ENCODE peak calls at places on chromosomes 2 and 18, in four cellular contexts. D is mucosa of descending colon; Q is cardiac fibroblast; L is CD8-positive, alpha-beta memory T cell. G is an unnamed sample.

GRCh38 chr2:47232738-47233415 is 77.8 kb upstream of the STPG4 start:
- DNase-seq in D (no peak), Q (peak; percentile 7), L (no peak), G (peak; percentile 27)

GRCh38 chr18:60684843-60685513 is 312.4 kb upstream of the MC4R start:
- DNase-seq in D (no peak), Q (peak; percentile 58), L (no peak), G (no peak)

GRCh38 chr2:58734365-58734764 is 493.2 kb upstream of the FANCL start:
- DNase-seq in D (no peak), Q (peak; percentile 7), L (no peak), G (peak; percentile 17)

GRCh38 chr2:128607981-128608506 is 289.4 kb upstream of the HS6ST1 start:
- DNase-seq in D (no peak), Q (no peak), L (no peak), G (no peak)

GRCh38 chr2:42813773-42814172 is 21.4 kb upstream of the HAAO start:
- DNase-seq in D (no peak), Q (no peak), L (no peak), G (no peak)

GRCh38 chr18:12811191-12811950 is 72.7 kb downstream of the PTPN2 start:
- DNase-seq in D (no peak), Q (no peak), L (no peak), G (no peak)

GRCh38 chr2:229884775-229885699 is 36.8 kb downstream of the TRIP12 start:
- DNase-seq in D (no peak), Q (no peak), L (no peak), G (no peak)

GRCh38 chr2:144512421-144513272 is 7.3 kb downstream of the ZEB2 start:
- DNase-seq in D (no peak), Q (peak; percentile 54), L (no peak), G (no peak)

GRCh38 chr18:36211612-36212065 is 24.3 kb downstream of the MOCOS start:
- DNase-seq in D (no peak), Q (peak; percentile 27), L (no peak), G (no peak)

GRCh38 chr18:3932285-3932684 is 482.3 kb downstream of the TGIF1 start:
- DNase-seq in D (no peak), Q (no peak), L (no peak), G (no peak)

GRCh38 chr2:188890755-188891154 is 83.4 kb upstream of the COL3A1 start:
- DNase-seq in D (no peak), Q (no peak), L (no peak), G (no peak)

GRCh38 chr2:177314194-177314593 is 49.7 kb upstream of the NFE2L2 start:
- DNase-seq in D (no peak), Q (peak; percentile 73), L (no peak), G (peak; percentile 58)

GRCh38 chr2:28365158-28365557 is 27.5 kb upstream of the FOSL2 start:
- DNase-seq in D (peak; percentile 34), Q (no peak), L (no peak), G (no peak)

GRCh38 chr2:14634885-14635871 is 2.7 kb downstream of the LRATD1 start:
- DNase-seq in D (peak; percentile 87), Q (peak; percentile 48), L (no peak), G (peak; percentile 28)

GRCh38 chr2:94956797-94957391 is 68.6 kb upstream of the MAL start:
- DNase-seq in D (no peak), Q (peak; percentile 46), L (no peak), G (peak; percentile 38)

GRCh38 chr2:62194558-62195420 is 1.1 kb upstream of the B3GNT2 start:
- DNase-seq in D (peak; percentile 50), Q (no peak), L (no peak), G (no peak)

GRCh38 chr2:110717734-110718133 is 14.6 kb upstream of the ACOXL start:
- DNase-seq in D (no peak), Q (no peak), L (no peak), G (no peak)

GRCh38 chr2:102014041-102014345 is 22.2 kb downstream of the IL1R2 start:
- DNase-seq in D (no peak), Q (no peak), L (no peak), G (no peak)

GRCh38 chr2:3730646-3731045 is 27.3 kb downstream of the DCDC2C start:
- DNase-seq in D (no peak), Q (peak; percentile 42), L (no peak), G (peak; percentile 67)

GRCh38 chr2:71614976-71615768 is 161.8 kb downstream of the DYSF start:
- DNase-seq in D (peak; percentile 60), Q (peak; percentile 66), L (no peak), G (peak; percentile 35)

GRCh38 chr2:45409677-45410076 is 201.4 kb downstream of the SRBD1 start:
- DNase-seq in D (no peak), Q (no peak), L (no peak), G (no peak)

GRCh38 chr18:25826823-25827617 is 263.4 kb downstream of the SS18 start:
- DNase-seq in D (no peak), Q (peak; percentile 10), L (no peak), G (no peak)

GRCh38 chr2:159650574-159650973 is 34.2 kb upstream of the BAZ2B start:
- DNase-seq in D (no peak), Q (no peak), L (no peak), G (no peak)

GRCh38 chr2:112597537-112598322 is 13.3 kb downstream of the CHCHD5 start:
- DNase-seq in D (no peak), Q (no peak), L (no peak), G (no peak)

GRCh38 chr2:112591413-112591812 is 7.0 kb downstream of the CHCHD5 start:
- DNase-seq in D (no peak), Q (no peak), L (no peak), G (no peak)

GRCh38 chr2:112588611-112589045 is 4.2 kb downstream of the CHCHD5 start:
- DNase-seq in D (no peak), Q (no peak), L (no peak), G (no peak)

DNA sequence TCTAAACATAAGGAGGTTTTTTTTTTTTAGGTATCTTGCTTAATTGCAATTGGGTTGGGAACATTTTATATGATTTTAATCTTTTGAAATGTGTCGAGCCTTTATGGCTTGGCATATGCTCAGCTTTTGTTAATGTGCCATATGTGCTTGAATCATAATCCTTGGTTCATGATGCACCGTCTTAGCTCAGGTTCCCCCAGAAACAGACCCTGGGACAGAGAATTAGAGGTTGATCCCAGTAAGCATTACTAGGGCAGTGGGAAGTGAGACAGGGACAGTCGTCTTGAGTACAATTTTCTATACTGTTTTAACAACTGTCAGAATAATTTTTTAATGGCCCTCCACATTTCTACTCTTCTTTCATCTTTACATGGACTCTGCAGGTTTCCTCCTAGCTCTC is 9.4 kb downstream of the CHCHD5 start:
- DNase-seq in D (no peak), Q (no peak), L (no peak), G (no peak)
- H3K4me3 ChIP-seq in D (no peak overlapping the region), Q (no peak overlapping the region), L (no peak overlapping the region), G (no peak overlapping the region)

GRCh38 chr2:113264713-113265403 is 13.9 kb downstream of the PAX8 start:
- DNase-seq in D (no peak), Q (no peak), L (no peak), G (no peak)

GRCh38 chr2:113260930-113261329 is 17.8 kb downstream of the PAX8 start:
- DNase-seq in D (no peak), Q (no peak), L (no peak), G (no peak)

GRCh38 chr2:113268621-113269360 is 9.9 kb downstream of the PAX8 start:
- DNase-seq in D (no peak), Q (no peak), L (no peak), G (no peak)

GRCh38 chr2:113263546-113263945 is 15.2 kb downstream of the PAX8 start:
- DNase-seq in D (no peak), Q (no peak), L (no peak), G (no peak)

GRCh38 chr2:113266431-113266830 is 12.3 kb downstream of the PAX8 start:
- DNase-seq in D (no peak), Q (no peak), L (no peak), G (no peak)
- H3K4me3 ChIP-seq in D (no peak overlapping the region), Q (no peak overlapping the region), L (no peak overlapping the region), G (no peak overlapping the region)

DNA sequence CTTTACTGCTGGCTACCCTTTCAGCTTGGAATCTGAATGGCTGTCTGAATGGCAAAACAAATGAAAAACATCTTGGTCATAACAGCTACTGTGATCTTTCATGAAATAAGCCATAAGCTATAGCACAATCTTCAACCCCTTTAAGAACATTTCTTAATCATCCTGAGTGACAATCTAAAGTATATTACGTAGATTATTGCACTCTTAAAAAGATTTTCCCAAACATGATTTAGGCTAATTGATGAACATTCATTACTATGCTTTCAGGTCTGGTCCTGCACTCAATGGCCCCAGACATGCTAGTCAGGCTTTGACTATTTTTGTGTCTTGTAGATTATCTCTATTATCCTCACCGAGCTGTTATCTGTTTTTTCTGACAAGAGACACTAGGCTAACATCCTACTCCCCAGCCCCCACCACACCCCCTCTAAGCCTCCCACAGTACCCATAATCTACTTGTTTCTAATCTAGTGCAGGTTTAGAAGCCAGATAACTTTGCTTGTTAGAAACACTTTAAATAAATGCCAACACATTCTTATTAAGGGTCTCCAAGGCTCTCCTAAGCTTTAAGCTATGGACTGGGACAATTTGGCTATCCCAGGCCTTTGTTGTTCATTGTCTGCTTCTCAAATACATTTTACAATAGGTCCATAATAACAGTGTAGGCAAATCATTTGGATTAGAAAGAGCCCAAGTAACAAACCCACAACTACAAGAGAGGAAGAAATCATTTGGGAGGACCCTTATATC is 4.2 kb downstream of the SMAD2 start:
- DNase-seq in D (no peak), Q (no peak), L (no peak), G (no peak)
- H3K4me3 ChIP-seq in D (no peak overlapping the region), Q (no peak overlapping the region), L (no peak overlapping the region), G (no peak overlapping the region)

GRCh38 chr2:170717599-170717963 is 2.4 kb downstream of the SP5 start:
- DNase-seq in D (no peak), Q (no peak), L (no peak), G (no peak)

GRCh38 chr2:170716851-170717598 is 1.9 kb downstream of the SP5 start:
- DNase-seq in D (peak; percentile 70), Q (peak; percentile 32), L (no peak), G (no peak)

GRCh38 chr2:170714156-170715061 is 728 bp upstream of the SP5 start:
- DNase-seq in D (peak; percentile 74), Q (no peak), L (no peak), G (no peak)

GRCh38 chr2:170715062-170715931 is at the start of gene SP5:
- DNase-seq in D (peak; percentile 71), Q (peak; percentile 28), L (no peak), G (peak; percentile 20)

DNA sequence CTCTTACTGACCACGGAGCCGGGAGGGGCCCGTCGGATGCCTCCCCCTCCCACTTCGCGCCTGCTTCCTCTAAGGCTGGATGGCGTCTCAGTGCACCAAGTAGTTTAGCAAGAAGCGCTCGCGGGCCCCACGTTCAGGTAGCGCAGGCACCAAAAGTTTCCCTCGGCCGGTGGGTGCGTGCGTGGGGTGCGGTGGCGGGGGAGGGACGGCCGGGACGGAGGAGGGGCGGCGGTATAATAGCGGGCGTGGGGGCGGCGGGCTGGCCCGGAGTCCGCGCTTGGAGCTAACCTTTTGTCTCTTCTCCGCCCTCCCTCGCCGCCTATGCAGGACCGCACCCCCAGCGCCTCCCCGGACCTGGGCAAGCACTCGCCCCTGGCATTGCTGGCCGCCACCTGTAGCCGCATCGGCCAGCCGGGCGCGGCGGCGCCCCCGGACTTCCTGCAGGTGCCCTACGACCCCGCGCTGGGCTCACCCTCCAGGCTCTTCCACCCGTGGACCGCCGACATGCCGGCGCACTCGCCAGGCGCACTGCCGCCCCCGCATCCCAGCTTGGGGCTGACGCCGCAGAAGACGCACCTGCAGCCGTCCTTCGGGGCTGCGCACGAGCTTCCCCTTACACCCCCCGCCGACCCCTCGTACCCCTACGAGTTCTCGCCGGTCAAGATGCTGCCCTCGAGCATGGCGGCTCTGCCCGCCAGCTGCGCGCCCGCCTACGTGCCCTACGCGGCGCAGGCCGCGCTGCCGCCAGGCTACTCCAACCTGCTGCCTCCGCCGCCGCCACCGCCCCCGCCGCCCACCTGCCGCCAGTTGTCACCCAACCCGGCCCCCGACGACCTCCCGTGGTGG is 1.0 kb downstream of the SP5 start:
- DNase-seq in D (peak; percentile 41), Q (no peak), L (no peak), G (no peak)
- H3K4me3 ChIP-seq in D (no peak overlapping the region), Q (no peak overlapping the region), L (no peak overlapping the region), G (no peak overlapping the region)